ENCODE peak calls at places on chromosomes 13 and 19, in eight cellular contexts. L is lung microvascular endothelial cell; S is ovary; U is NCI-H146; B is naive thymus-derived CD8-positive, alpha-beta T cell; K is effector memory CD8-positive, alpha-beta T cell; H is C1 segment of cervical spinal cord; Q is bronchial epithelial cell. D is an unnamed sample.

GRCh38 chr19:10768369-10768768 is 50.5 kb downstream of the DNM2 start:
- DNase-seq in L (no peak), S (no peak), U (no peak), B (no peak), K (no peak), H (no peak), Q (no peak), D (no peak)

GRCh38 chr13:64680739-64681138 is 2549.4 kb downstream of the PCDH9 start:
- DNase-seq in L (no peak), S (no peak), U (no peak), B (no peak), K (no peak), H (no peak), Q (peak; percentile 14), D (no peak)

GRCh38 chr13:85608255-85608829 is 190.9 kb downstream of the SLITRK6 start:
- DNase-seq in L (no peak), S (no peak), U (no peak), B (no peak), K (no peak), H (no peak), Q (no peak), D (no peak)

GRCh38 chr13:92187378-92187989 is 789.1 kb downstream of the GPC5 start:
- DNase-seq in L (peak; percentile 11), S (no peak), U (peak; percentile 60), B (no peak), K (peak; percentile 6), H (no peak), Q (peak; percentile 32), D (peak; percentile 49)

GRCh38 chr13:57128909-57129308 is 11.8 kb upstream of the PRR20A start:
- DNase-seq in L (no peak), S (no peak), U (no peak), B (no peak), K (no peak), H (no peak), Q (no peak), D (peak; percentile 31)

GRCh38 chr19:30556230-30556711 is 184.1 kb downstream of the ZNF536 start:
- DNase-seq in L (no peak), S (no peak), U (no peak), B (no peak), K (no peak), H (peak; percentile 21), Q (no peak), D (peak; percentile 61)

GRCh38 chr19:6811906-6812305 is 39.4 kb downstream of the VAV1 start:
- DNase-seq in L (peak; percentile 81), S (no peak), U (no peak), B (no peak), K (no peak), H (no peak), Q (peak; percentile 85), D (peak; percentile 46)

GRCh38 chr19:38975214-38975860 is at the start of gene FBXO17:
- DNase-seq in L (peak; percentile 37), S (peak; percentile 79), U (peak; percentile 43), B (peak; percentile 9), K (no peak), H (no peak), Q (peak; percentile 34), D (peak; percentile 91)

GRCh38 chr13:21557995-21558394 is 46.0 kb downstream of the MICU2 start:
- DNase-seq in L (peak; percentile 24), S (no peak), U (no peak), B (no peak), K (peak; percentile 18), H (no peak), Q (peak; percentile 38), D (peak; percentile 26)

GRCh38 chr13:113245858-113246791 is 36.7 kb downstream of the CUL4A start:
- DNase-seq in L (no peak), S (no peak), U (no peak), B (no peak), K (no peak), H (no peak), Q (peak; percentile 14), D (peak; percentile 47)

GRCh38 chr13:30978981-30979956 is 46.8 kb downstream of the TEX26 start:
- DNase-seq in L (peak; percentile 35), S (no peak), U (no peak), B (peak; percentile 21), K (peak; percentile 8), H (no peak), Q (no peak), D (peak; percentile 73)

GRCh38 chr13:25153736-25154135 is 18.4 kb downstream of the AMER2 start:
- DNase-seq in L (no peak), S (no peak), U (no peak), B (no peak), K (no peak), H (no peak), Q (no peak), D (peak; percentile 29)

GRCh38 chr13:105446197-105446596 is 1089.3 kb downstream of the EFNB2 start:
- DNase-seq in L (no peak), S (no peak), U (no peak), B (no peak), K (no peak), H (no peak), Q (no peak), D (no peak)

GRCh38 chr13:48161530-48162179 is 66.8 kb upstream of the MED4 start:
- DNase-seq in L (peak; percentile 57), S (no peak), U (no peak), B (no peak), K (no peak), H (peak; percentile 21), Q (no peak), D (no peak)

GRCh38 chr13:72448082-72448481 is 279.3 kb downstream of the MZT1 start:
- DNase-seq in L (no peak), S (no peak), U (no peak), B (no peak), K (no peak), H (no peak), Q (no peak), D (no peak)

GRCh38 chr19:38839816-38840582 is 8.4 kb upstream of the ECH1 start:
- DNase-seq in L (no peak), S (no peak), U (no peak), B (no peak), K (no peak), H (no peak), Q (peak; percentile 35), D (peak; percentile 42)

GRCh38 chr13:109401891-109402290 is 384.5 kb downstream of the IRS2 start:
- DNase-seq in L (no peak), S (no peak), U (no peak), B (no peak), K (no peak), H (no peak), Q (no peak), D (no peak)

GRCh38 chr13:25192052-25192451 is 20.0 kb upstream of the AMER2 start:
- DNase-seq in L (no peak), S (no peak), U (no peak), B (no peak), K (no peak), H (no peak), Q (no peak), D (no peak)

GRCh38 chr13:78589206-78589605 is 14.1 kb downstream of the POU4F1 start:
- DNase-seq in L (no peak), S (no peak), U (no peak), B (no peak), K (no peak), H (no peak), Q (no peak), D (peak; percentile 77)

GRCh38 chr19:44530777-44531176 is 1.3 kb upstream of the CEACAM20 start:
- DNase-seq in L (peak; percentile 75), S (no peak), U (no peak), B (no peak), K (no peak), H (no peak), Q (peak; percentile 27), D (no peak)

GRCh38 chr13:102710261-102710679 is 15.4 kb upstream of the METTL21C start:
- DNase-seq in L (no peak), S (no peak), U (no peak), B (no peak), K (no peak), H (no peak), Q (peak; percentile 73), D (no peak)

GRCh38 chr13:66076417-66076816 is 1153.7 kb downstream of the PCDH9 start:
- DNase-seq in L (no peak), S (no peak), U (no peak), B (no peak), K (no peak), H (no peak), Q (peak; percentile 17), D (no peak)

GRCh38 chr19:45779231-45780145 is 2.8 kb downstream of the DMPK start:
- DNase-seq in L (peak; percentile 75), S (peak; percentile 96), U (peak; percentile 89), B (peak; percentile 63), K (peak; percentile 88), H (no peak), Q (peak; percentile 79), D (peak; percentile 99)

GRCh38 chr19:49861541-49862410 is 5.6 kb downstream of the PNKP start:
- DNase-seq in L (no peak), S (peak; percentile 71), U (no peak), B (no peak), K (no peak), H (no peak), Q (no peak), D (peak; percentile 78)

GRCh38 chr13:29081036-29081435 is 260.9 kb downstream of the MTUS2 start:
- DNase-seq in L (no peak), S (no peak), U (no peak), B (no peak), K (no peak), H (no peak), Q (no peak), D (no peak)

GRCh38 chr19:41000310-41000737 is 9.2 kb downstream of the CYP2B6 start:
- DNase-seq in L (peak; percentile 2), S (no peak), U (no peak), B (no peak), K (no peak), H (no peak), Q (peak; percentile 64), D (no peak)

GRCh38 chr19:3207466-3208242 is 16.8 kb upstream of the CELF5 start:
- DNase-seq in L (no peak), S (no peak), U (no peak), B (no peak), K (no peak), H (no peak), Q (no peak), D (peak; percentile 94)

GRCh38 chr13:26771796-26772195 is 11.2 kb upstream of the GPR12 start:
- DNase-seq in L (no peak), S (no peak), U (no peak), B (no peak), K (no peak), H (no peak), Q (no peak), D (no peak)

GRCh38 chr19:7681336-7682174 is 922 bp downstream of the TRAPPC5 start:
- DNase-seq in L (peak; percentile 72), S (peak; percentile 73), U (no peak), B (peak; percentile 71), K (peak; percentile 76), H (peak; percentile 36), Q (peak; percentile 50), D (peak; percentile 95)

GRCh38 chr13:31807090-31807541 is 67.8 kb downstream of the RXFP2 start:
- DNase-seq in L (no peak), S (no peak), U (no peak), B (no peak), K (peak; percentile 13), H (no peak), Q (peak; percentile 36), D (no peak)

GRCh38 chr13:113669231-113669870 is 2.3 kb downstream of the GRK1 start:
- DNase-seq in L (no peak), S (peak; percentile 13), U (no peak), B (no peak), K (no peak), H (no peak), Q (no peak), D (peak; percentile 31)

GRCh38 chr13:94925263-94925662 is 212.9 kb upstream of the SOX21 start:
- DNase-seq in L (no peak), S (no peak), U (no peak), B (no peak), K (no peak), H (no peak), Q (no peak), D (no peak)

GRCh38 chr19:8017808-8018207 is 12.4 kb upstream of the ELAVL1 start:
- DNase-seq in L (no peak), S (no peak), U (peak; percentile 3), B (no peak), K (no peak), H (no peak), Q (no peak), D (peak; percentile 68)

GRCh38 chr13:36431204-36432105 is 840 bp upstream of the CCNA1 start:
- DNase-seq in L (peak; percentile 20), S (peak; percentile 34), U (no peak), B (no peak), K (no peak), H (no peak), Q (no peak), D (peak; percentile 67)

D was measured in H7.